ENCODE peak calls at places on chromosomes 7 and 10, in four cellular contexts. Y is Caco-2; X is ecto neural progenitor cell; A is activated CD8-positive, alpha-beta memory T cell treated with anti-CD3 and anti-CD28 coated beads for 48 hours. V is an unnamed sample.
A peak's percentile ranks its signal among the peaks of the same experiment; 100 is the strongest.

GRCh38 chr7:151008511-151009323 is 15.6 kb downstream of the ATG9B start:
- DNase-seq in Y (peak; percentile 68), X (peak; percentile 89), A (peak; percentile 84), V (no peak)

GRCh38 chr10:49075743-49076142 is 39.6 kb downstream of the VSTM4 start:
- DNase-seq in Y (no peak), X (no peak), A (no peak), V (no peak)

GRCh38 chr7:44764665-44765578 is 16.3 kb downstream of the ZMIZ2 start:
- DNase-seq in Y (peak; percentile 37), X (no peak), A (no peak), V (no peak)

GRCh38 chr7:6271091-6271658 is 1.2 kb downstream of the CYTH3 start:
- DNase-seq in Y (no peak), X (peak; percentile 54), A (no peak), V (peak; percentile 63)

GRCh38 chr10:78578929-78579328 is 489.8 kb upstream of the ZMIZ1 start:
- DNase-seq in Y (no peak), X (no peak), A (peak; percentile 26), V (no peak)

GRCh38 chr10:88728107-88728763 is 22.2 kb downstream of the LIPK start:
- DNase-seq in Y (peak; percentile 34), X (peak; percentile 84), A (peak; percentile 67), V (no peak)

GRCh38 chr7:2379821-2380450 is 23.5 kb upstream of the CHST12 start:
- DNase-seq in Y (no peak), X (no peak), A (no peak), V (no peak)

GRCh38 chr10:119198438-119198837 is 8.9 kb upstream of the GRK5 start:
- DNase-seq in Y (no peak), X (no peak), A (no peak), V (no peak)

GRCh38 chr7:16091951-16092350 is 329.4 kb downstream of the CRPPA start:
- DNase-seq in Y (no peak), X (no peak), A (no peak), V (no peak)

GRCh38 chr10:79490400-79491081 is 21.8 kb upstream of the EIF5AL1 start:
- DNase-seq in Y (no peak), X (peak; percentile 38), A (no peak), V (peak; percentile 70)

GRCh38 chr7:81277691-81278090 is 358.8 kb upstream of the SEMA3C start:
- DNase-seq in Y (no peak), X (no peak), A (no peak), V (no peak)

GRCh38 chr10:14837003-14837755 is 658 bp downstream of the CDNF start:
- DNase-seq in Y (no peak), X (no peak), A (no peak), V (peak; percentile 55)

GRCh38 chr10:87045434-87045938 is 25.4 kb downstream of the FAM25A start:
- DNase-seq in Y (no peak), X (no peak), A (no peak), V (no peak)

GRCh38 chr7:108535744-108536143 is 9.8 kb upstream of the PNPLA8 start:
- DNase-seq in Y (no peak), X (no peak), A (no peak), V (no peak)